ENCODE peak calls at places on chromosome 15, in seven cellular contexts. O is NCI-H748 treated with DMSO at 0.1 percent for 48 hours, U is NCI-H2029, I is breast epithelium, W is occipital lobe, B is SK-MEL-5, H is neural progenitor cell. K is an unnamed sample.

GRCh38 chr15:71333839-71334238 is 218.6 kb downstream of the THSD4 start:
- DNase-seq in H (no peak), W (no peak), B (no peak), O (no peak), I (no peak), U (no peak), K (no peak)

GRCh38 chr15:60093273-60094067 is 89.4 kb downstream of the FOXB1 start:
- DNase-seq in B (no peak), I (peak; percentile 32), O (no peak), U (peak; percentile 18), H (no peak), W (no peak), K (no peak)

GRCh38 chr15:70722266-70723123 is 40.9 kb downstream of the UACA start:
- DNase-seq in W (no peak), I (no peak), O (peak; percentile 9), H (peak; percentile 48), U (no peak), B (peak; percentile 68), K (no peak)

GRCh38 chr15:89575656-89576416 is 567 bp downstream of the TICRR start:
- DNase-seq in I (no peak), B (peak; percentile 5), O (no peak), U (no peak), H (peak; percentile 51), W (no peak), K (no peak)

GRCh38 chr15:67063689-67064606 is 1.5 kb upstream of the SMAD3 start:
- DNase-seq in H (peak; percentile 79), I (no peak), U (peak; percentile 21), O (no peak), B (no peak), W (no peak), K (no peak)

GRCh38 chr15:36757189-36757814 is 177.9 kb downstream of the CDIN1 start:
- DNase-seq in O (no peak), U (no peak), H (no peak), W (peak; percentile 23), I (no peak), B (no peak), K (no peak)

GRCh38 chr15:84785053-84785452 is 32.1 kb upstream of the ALPK3 start:
- DNase-seq in H (no peak), O (no peak), W (no peak), B (no peak), U (no peak), I (no peak), K (no peak)

GRCh38 chr15:79352206-79352605 is 41.3 kb downstream of the TMED3 start:
- DNase-seq in U (no peak), H (no peak), O (no peak), B (peak; percentile 70), W (no peak), I (no peak), K (no peak)

GRCh38 chr15:63905558-63906265 is 72.0 kb upstream of the HERC1 start:
- DNase-seq in H (no peak), I (no peak), B (no peak), W (no peak), U (no peak), O (no peak), K (no peak)

GRCh38 chr15:50973605-50974004 is 65.1 kb downstream of the AP4E1 start:
- DNase-seq in U (no peak), B (no peak), O (no peak), H (no peak), I (no peak), W (no peak), K (no peak)

GRCh38 chr15:29270169-29270955 is 740 bp upstream of the NSMCE3 start:
- DNase-seq in I (no peak), O (no peak), H (no peak), B (no peak), U (no peak), W (no peak), K (no peak)

K was measured in GF-D8.